ENCODE peak calls at places on chromosomes 3 and 15, in seven cellular contexts. D is heart right ventricle, L is pancreas, K is psoas muscle, B is adrenal gland, N is GM23338, S is colonic mucosa. Z is an unnamed sample.

GRCh38 chr3:14369675-14370669 is 32.4 kb upstream of the SLC6A6 start:
- DNase-seq in N (peak; percentile 79), S (peak; percentile 76), L (peak; percentile 37), D (no peak), K (peak; percentile 80), B (no peak), Z (no peak)

GRCh38 chr15:99732268-99732641 is 982 bp downstream of the LYSMD4 start:
- DNase-seq in L (no peak), N (peak; percentile 36), K (no peak), B (no peak), S (no peak), D (no peak), Z (no peak)

GRCh38 chr3:14119651-14120050 is 5.0 kb downstream of the CHCHD4 start:
- DNase-seq in L (no peak), S (peak; percentile 6), B (no peak), N (no peak), K (no peak), D (no peak), Z (peak; percentile 42)

GRCh38 chr3:118144919-118145318 is 889.7 kb downstream of the IGSF11 start:
- DNase-seq in L (no peak), N (peak; percentile 8), D (no peak), B (no peak), S (no peak), K (no peak), Z (no peak)

GRCh38 chr3:190158261-190158660 is 37.6 kb upstream of the P3H2 start:
- DNase-seq in L (no peak), K (no peak), S (no peak), D (no peak), N (no peak), B (no peak), Z (no peak)

GRCh38 chr3:194130807-194131589 is 5.0 kb upstream of the HES1 start:
- DNase-seq in N (peak; percentile 70), B (no peak), D (no peak), S (peak; percentile 70), K (no peak), L (peak; percentile 83), Z (no peak)

GRCh38 chr15:33678606-33679005 is 289.7 kb upstream of the CHRM5 start:
- DNase-seq in K (no peak), S (no peak), D (no peak), N (no peak), B (no peak), L (no peak), Z (no peak)

GRCh38 chr3:42492508-42493080 is 9.8 kb upstream of the VIPR1 start:
- DNase-seq in S (peak; percentile 18), B (no peak), D (no peak), L (no peak), K (no peak), N (no peak), Z (peak; percentile 50)

GRCh38 chr15:33226559-33227181 is 32.2 kb upstream of the FMN1 start:
- DNase-seq in N (peak; percentile 73), L (peak; percentile 38), D (no peak), K (no peak), S (peak; percentile 45), B (peak; percentile 69), Z (no peak)

GRCh38 chr3:77815467-77815866 is 775.6 kb downstream of the ROBO2 start:
- DNase-seq in K (no peak), D (no peak), N (peak; percentile 73), L (no peak), B (no peak), S (no peak), Z (no peak)

GRCh38 chr3:187696036-187696435 is 6.3 kb downstream of the RTP2 start:
- DNase-seq in D (no peak), N (no peak), B (no peak), L (no peak), K (no peak), S (no peak), Z (no peak)

GRCh38 chr15:64455951-64456350 is 4.4 kb upstream of the ZNF609 start:
- DNase-seq in S (peak; percentile 29), B (peak; percentile 22), N (no peak), D (no peak), L (peak; percentile 27), K (no peak), Z (no peak)

GRCh38 chr3:107431048-107431297 is 53.7 kb downstream of the CCDC54 start:
- DNase-seq in S (no peak), N (peak; percentile 42), L (peak; percentile 52), K (no peak), D (no peak), B (peak; percentile 55), Z (peak; percentile 59)

GRCh38 chr15:57527382-57528091 is 64.2 kb upstream of the MYZAP start:
- DNase-seq in L (no peak), N (peak; percentile 89), K (no peak), S (no peak), B (peak; percentile 59), D (no peak), Z (no peak)

GRCh38 chr3:177525987-177526712 is 328.9 kb upstream of the TBL1XR1 start:
- DNase-seq in K (no peak), D (no peak), B (no peak), L (no peak), N (no peak), S (no peak), Z (no peak)

GRCh38 chr3:40099875-40100274 is 209.6 kb upstream of the EIF1B start:
- DNase-seq in D (no peak), L (no peak), S (no peak), N (no peak), B (no peak), K (no peak), Z (no peak)

GRCh38 chr3:183506674-183507290 is 48.7 kb downstream of the KLHL6 start:
- DNase-seq in L (no peak), S (no peak), D (no peak), K (no peak), B (no peak), N (no peak), Z (no peak)

GRCh38 chr3:31166249-31166885 is 271.9 kb upstream of the GADL1 start:
- DNase-seq in D (no peak), B (no peak), K (no peak), N (peak; percentile 14), S (no peak), L (no peak), Z (no peak)

GRCh38 chr3:185657211-185657610 is 71.1 kb downstream of the SENP2 start:
- DNase-seq in B (no peak), K (no peak), L (no peak), D (no peak), S (no peak), N (no peak), Z (peak; percentile 54)

GRCh38 chr3:16143870-16144568 is 30.5 kb upstream of the GALNT15 start:
- DNase-seq in D (no peak), L (no peak), S (no peak), B (no peak), N (no peak), K (no peak), Z (no peak)
- H3K4me1 ChIP-seq in D (peaks cover 37% of the 10 kb centered on the region), L (no peaks in the 10 kb centered on the region), S (no peaks in the 10 kb centered on the region), B (no peaks in the 10 kb centered on the region), N (no peaks in the 10 kb centered on the region), K (peaks cover 26% of the 10 kb centered on the region), Z (no peaks in the 10 kb centered on the region)

GRCh38 chr15:85454403-85454802 is 74.0 kb downstream of the AKAP13 start:
- DNase-seq in D (no peak), K (no peak), N (no peak), S (peak; percentile 32), L (no peak), B (no peak), Z (no peak)
- TF ChIP-seq CTCF in D (no peak), K (no peak), N (no peak), S (no peak), L (no peak), B (no peak), Z (no peak)

GRCh38 chr3:45974686-45975085 is 20.9 kb downstream of the FYCO1 start:
- DNase-seq in D (no peak), S (no peak), L (no peak), N (no peak), K (no peak), B (no peak), Z (no peak)
- H3K4me1 ChIP-seq in D (no peaks in the 10 kb centered on the region), S (peaks cover 14% of the 10 kb centered on the region), L (no peaks in the 10 kb centered on the region), N (no peaks in the 10 kb centered on the region), K (peaks cover 67% of the 10 kb centered on the region), B (peaks cover 11% of the 10 kb centered on the region), Z (no peaks in the 10 kb centered on the region)

DNA sequence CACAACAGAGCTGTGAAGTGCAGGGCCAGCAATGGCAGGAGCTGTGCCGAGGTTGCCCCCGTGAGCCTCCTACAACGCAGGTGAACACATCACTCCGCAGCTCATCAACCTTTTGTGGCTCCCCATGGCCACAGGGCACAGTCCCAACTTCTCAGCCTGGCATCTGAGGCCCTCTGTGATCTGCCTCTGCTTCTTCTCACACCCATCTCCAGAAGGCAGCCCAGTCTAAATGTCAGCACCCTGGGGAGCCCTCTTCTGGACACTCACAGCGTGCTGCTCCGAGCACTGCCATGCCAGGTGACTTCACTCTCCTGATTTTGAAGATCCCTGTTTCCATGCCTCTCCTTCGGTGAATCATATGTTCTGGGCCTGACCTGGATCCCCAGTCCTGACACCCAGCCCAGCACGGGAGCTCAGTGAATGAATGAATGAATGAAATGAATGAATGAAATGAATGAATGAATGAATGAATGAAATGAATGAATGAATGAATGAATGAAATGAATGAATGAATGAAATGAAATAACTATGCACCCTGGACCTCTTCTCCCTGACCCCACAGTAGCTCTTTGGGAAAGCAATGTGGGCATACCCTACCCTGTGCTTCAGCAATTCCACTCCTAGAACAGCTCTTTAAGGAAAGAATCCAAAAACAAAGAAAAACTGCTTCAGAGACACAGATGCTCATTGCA is 17.9 kb upstream of the SKIC8 start:
- DNase-seq in N (no peak), B (no peak), L (no peak), D (no peak), K (peak; percentile 26), S (peak; percentile 63), Z (no peak)
- TF ChIP-seq CTCF in N (no peak), B (no peak), L (no peak), D (peak; percentile 29), K (no peak), S (no peak), Z (no peak)

GRCh38 chr3:134242649-134243637 is 7.7 kb downstream of the RYK start:
- DNase-seq in S (no peak), K (no peak), D (no peak), L (no peak), B (no peak), N (peak; percentile 52), Z (no peak)

GRCh38 chr3:134249442-134249841 is 1.2 kb downstream of the RYK start:
- DNase-seq in S (no peak), N (no peak), B (no peak), D (no peak), K (no peak), L (no peak), Z (no peak)

GRCh38 chr3:134239538-134239937 is 11.1 kb downstream of the RYK start:
- DNase-seq in D (no peak), L (no peak), B (no peak), S (no peak), N (no peak), K (no peak), Z (no peak)

GRCh38 chr3:134249935-134250716 is 533 bp downstream of the RYK start:
- DNase-seq in K (peak; percentile 78), L (peak; percentile 66), N (peak; percentile 76), B (peak; percentile 75), S (peak; percentile 76), D (peak; percentile 68), Z (no peak)

GRCh38 chr3:134244921-134245320 is 5.7 kb downstream of the RYK start:
- DNase-seq in B (no peak), D (no peak), L (no peak), K (no peak), N (no peak), S (no peak), Z (no peak)
- H3K4me1 ChIP-seq in B (peaks cover 14% of the 10 kb centered on the region), D (peaks cover 44% of the 10 kb centered on the region), L (peaks cover 13% of the 10 kb centered on the region), K (peaks cover 32% of the 10 kb centered on the region), N (peaks cover 55% of the 10 kb centered on the region), S (peaks cover 8% of the 10 kb centered on the region), Z (peaks cover 51% of the 10 kb centered on the region)

GRCh38 chr3:4407941-4408340 is 59.1 kb downstream of the SUMF1 start:
- DNase-seq in D (no peak), N (no peak), S (no peak), L (no peak), B (no peak), K (no peak), Z (no peak)
- TF ChIP-seq CTCF in D (no peak), N (no peak), S (no peak), L (no peak), B (no peak), K (no peak), Z (no peak)